ENCODE peak calls at places on chromosome 21, in five cellular contexts. One of them, this sample, is unnamed.

GRCh38 chr21:42063206-42063577 is 7.9 kb upstream of the UMODL1 start:
- DNase-seq in IMR-90: no peak
- DNase-seq in astrocyte: no peak
- DNase-seq in choroid plexus epithelial cell: no peak
- DNase-seq in adrenal gland: no peak
- DNase-seq in this sample: no peak

GRCh38 chr21:38849776-38850175 is 44.0 kb downstream of the ETS2 start:
- DNase-seq in IMR-90: no peak
- DNase-seq in astrocyte: no peak
- DNase-seq in choroid plexus epithelial cell: peak
- DNase-seq in adrenal gland: no peak
- DNase-seq in this sample: no peak

GRCh38 chr21:15539376-15539775 is 190.4 kb upstream of the USP25 start:
- DNase-seq in IMR-90: no peak
- DNase-seq in astrocyte: no peak
- DNase-seq in choroid plexus epithelial cell: peak
- DNase-seq in adrenal gland: no peak
- DNase-seq in this sample: no peak

GRCh38 chr21:43777953-43778352 is 1.8 kb upstream of the CSTB start:
- DNase-seq in IMR-90: no peak
- DNase-seq in astrocyte: no peak
- DNase-seq in choroid plexus epithelial cell: no peak
- DNase-seq in adrenal gland: no peak
- DNase-seq in this sample: no peak

GRCh38 chr21:34913786-34914185 is 135.3 kb downstream of the RUNX1 start:
- DNase-seq in IMR-90: peak
- DNase-seq in astrocyte: no peak
- DNase-seq in choroid plexus epithelial cell: no peak
- DNase-seq in adrenal gland: no peak
- DNase-seq in this sample: no peak

GRCh38 chr21:24280591-24280990 is 1326.7 kb downstream of the MRPL39 start:
- DNase-seq in IMR-90: peak
- DNase-seq in astrocyte: no peak
- DNase-seq in choroid plexus epithelial cell: no peak
- DNase-seq in adrenal gland: no peak
- DNase-seq in this sample: no peak

GRCh38 chr21:33019885-33020557 is 5.7 kb upstream of the OLIG2 start:
- DNase-seq in IMR-90: no peak
- DNase-seq in astrocyte: no peak
- DNase-seq in choroid plexus epithelial cell: no peak
- DNase-seq in adrenal gland: no peak
- DNase-seq in this sample: no peak

GRCh38 chr21:42233067-42233981 is 14.4 kb downstream of the ABCG1 start:
- DNase-seq in IMR-90: peak
- DNase-seq in astrocyte: no peak
- DNase-seq in choroid plexus epithelial cell: peak
- DNase-seq in adrenal gland: peak
- DNase-seq in this sample: no peak

GRCh38 chr21:31142600-31142999 is 104.3 kb upstream of the KRTAP19-8 start:
- DNase-seq in IMR-90: no peak
- DNase-seq in astrocyte: no peak
- DNase-seq in choroid plexus epithelial cell: no peak
- DNase-seq in adrenal gland: no peak
- DNase-seq in this sample: no peak

GRCh38 chr21:31491617-31492016 is 147.6 kb upstream of the TIAM1 start:
- DNase-seq in IMR-90: no peak
- DNase-seq in astrocyte: no peak
- DNase-seq in choroid plexus epithelial cell: no peak
- DNase-seq in adrenal gland: no peak
- DNase-seq in this sample: no peak

GRCh38 chr21:28127390-28127789 is 865.3 kb downstream of the LTN1 start:
- DNase-seq in IMR-90: peak
- DNase-seq in astrocyte: peak
- DNase-seq in choroid plexus epithelial cell: no peak
- DNase-seq in adrenal gland: no peak
- DNase-seq in this sample: no peak

GRCh38 chr21:24204641-24205040 is 1402.6 kb downstream of the MRPL39 start:
- DNase-seq in IMR-90: no peak
- DNase-seq in astrocyte: no peak
- DNase-seq in choroid plexus epithelial cell: no peak
- DNase-seq in adrenal gland: no peak
- DNase-seq in this sample: no peak

GRCh38 chr21:42189860-42190491 is 29.0 kb upstream of the ABCG1 start:
- DNase-seq in IMR-90: no peak
- DNase-seq in astrocyte: no peak
- DNase-seq in choroid plexus epithelial cell: no peak
- DNase-seq in adrenal gland: no peak
- DNase-seq in this sample: no peak

GRCh38 chr21:42478504-42478903 is 17.5 kb downstream of the RSPH1 start:
- DNase-seq in IMR-90: no peak
- DNase-seq in astrocyte: no peak
- DNase-seq in choroid plexus epithelial cell: no peak
- DNase-seq in adrenal gland: no peak
- DNase-seq in this sample: no peak

GRCh38 chr21:46324390-46325072 is 575 bp downstream of the PCNT start:
- DNase-seq in IMR-90: peak
- DNase-seq in astrocyte: peak
- DNase-seq in choroid plexus epithelial cell: peak
- DNase-seq in adrenal gland: peak
- DNase-seq in this sample: peak

GRCh38 chr21:46323227-46323709 is 402 bp downstream of the C21orf58 start:
- DNase-seq in IMR-90: no peak
- DNase-seq in astrocyte: no peak
- DNase-seq in choroid plexus epithelial cell: peak
- DNase-seq in adrenal gland: no peak
- DNase-seq in this sample: no peak

GRCh38 chr21:46323710-46324389 is at the start of the genes C21orf58 and PCNT:
- DNase-seq in IMR-90: peak
- DNase-seq in astrocyte: peak
- DNase-seq in choroid plexus epithelial cell: peak
- DNase-seq in adrenal gland: peak
- DNase-seq in this sample: peak

GRCh38 chr21:46326110-46326703 is 2.3 kb downstream of the PCNT start:
- DNase-seq in IMR-90: no peak
- DNase-seq in astrocyte: no peak
- DNase-seq in choroid plexus epithelial cell: no peak
- DNase-seq in adrenal gland: no peak
- DNase-seq in this sample: no peak

GRCh38 chr21:46325073-46325912 is 1.3 kb downstream of the PCNT start:
- DNase-seq in IMR-90: peak
- DNase-seq in astrocyte: peak
- DNase-seq in choroid plexus epithelial cell: peak
- DNase-seq in adrenal gland: peak
- DNase-seq in this sample: peak
- TF ChIP-seq CTCF in IMR-90: peak
- TF ChIP-seq CTCF in astrocyte: no peak
- TF ChIP-seq CTCF in choroid plexus epithelial cell: peak
- TF ChIP-seq CTCF in adrenal gland: no peak
- TF ChIP-seq CTCF in this sample: peak

GRCh38 chr21:29298348-29299045 is at the start of gene BACH1:
- DNase-seq in IMR-90: peak
- DNase-seq in astrocyte: peak
- DNase-seq in choroid plexus epithelial cell: peak
- DNase-seq in adrenal gland: peak
- DNase-seq in this sample: peak
- TF ChIP-seq CTCF in IMR-90: peak
- TF ChIP-seq CTCF in astrocyte: no peak
- TF ChIP-seq CTCF in choroid plexus epithelial cell: peak
- TF ChIP-seq CTCF in adrenal gland: no peak
- TF ChIP-seq CTCF in this sample: peak

GRCh38 chr21:36701912-36702621 is 3.2 kb downstream of the SIM2 start:
- DNase-seq in IMR-90: peak
- DNase-seq in astrocyte: no peak
- DNase-seq in choroid plexus epithelial cell: no peak
- DNase-seq in adrenal gland: no peak
- DNase-seq in this sample: no peak
- TF ChIP-seq CTCF in IMR-90: no peak
- TF ChIP-seq CTCF in astrocyte: no peak
- TF ChIP-seq CTCF in choroid plexus epithelial cell: no peak
- TF ChIP-seq CTCF in adrenal gland: no peak
- TF ChIP-seq CTCF in this sample: no peak

DNA sequence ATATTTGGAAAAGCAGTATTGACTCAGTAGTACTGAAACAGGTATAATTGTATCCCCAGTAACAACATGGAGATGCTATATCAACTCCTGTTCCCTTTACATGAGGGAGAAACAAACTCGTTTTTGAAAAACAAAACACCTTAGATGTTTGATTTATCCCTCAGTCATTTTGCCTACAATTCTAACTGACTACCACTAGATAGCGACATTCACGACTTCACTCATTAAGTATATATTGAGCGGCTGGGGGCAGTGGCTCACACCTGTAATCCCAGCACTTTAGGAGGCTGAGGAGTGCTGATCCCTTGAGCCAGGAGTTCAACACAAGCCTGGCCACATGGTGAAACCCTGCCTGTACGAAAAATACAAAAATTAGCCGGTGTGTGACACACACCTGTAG is 83.3 kb downstream of the CYYR1 start:
- DNase-seq in IMR-90: no peak
- DNase-seq in astrocyte: no peak
- DNase-seq in choroid plexus epithelial cell: no peak
- DNase-seq in adrenal gland: no peak
- DNase-seq in this sample: no peak
- TF ChIP-seq CTCF in IMR-90: no peak
- TF ChIP-seq CTCF in astrocyte: no peak
- TF ChIP-seq CTCF in choroid plexus epithelial cell: no peak
- TF ChIP-seq CTCF in adrenal gland: no peak
- TF ChIP-seq CTCF in this sample: no peak

GRCh38 chr21:45011911-45012660 is 62.3 kb upstream of the ADARB1 start:
- DNase-seq in IMR-90: peak
- DNase-seq in astrocyte: peak
- DNase-seq in choroid plexus epithelial cell: peak
- DNase-seq in adrenal gland: peak
- DNase-seq in this sample: peak
- TF ChIP-seq CTCF in IMR-90: no peak
- TF ChIP-seq CTCF in astrocyte: peak
- TF ChIP-seq CTCF in choroid plexus epithelial cell: peak
- TF ChIP-seq CTCF in adrenal gland: no peak
- TF ChIP-seq CTCF in this sample: no peak

GRCh38 chr21:41008971-41009370 is 159.0 kb upstream of the BACE2 start:
- DNase-seq in IMR-90: no peak
- DNase-seq in astrocyte: no peak
- DNase-seq in choroid plexus epithelial cell: no peak
- DNase-seq in adrenal gland: no peak
- DNase-seq in this sample: no peak

GRCh38 chr21:41009398-41010177 is 158.4 kb upstream of the BACE2 start:
- DNase-seq in IMR-90: no peak
- DNase-seq in astrocyte: no peak
- DNase-seq in choroid plexus epithelial cell: no peak
- DNase-seq in adrenal gland: no peak
- DNase-seq in this sample: no peak

GRCh38 chr21:41010981-41011380 is 157.0 kb upstream of the BACE2 start:
- DNase-seq in IMR-90: no peak
- DNase-seq in astrocyte: no peak
- DNase-seq in choroid plexus epithelial cell: no peak
- DNase-seq in adrenal gland: no peak
- DNase-seq in this sample: no peak

GRCh38 chr21:41011968-41012367 is 156.0 kb upstream of the BACE2 start:
- DNase-seq in IMR-90: no peak
- DNase-seq in astrocyte: no peak
- DNase-seq in choroid plexus epithelial cell: no peak
- DNase-seq in adrenal gland: no peak
- DNase-seq in this sample: no peak

DNA sequence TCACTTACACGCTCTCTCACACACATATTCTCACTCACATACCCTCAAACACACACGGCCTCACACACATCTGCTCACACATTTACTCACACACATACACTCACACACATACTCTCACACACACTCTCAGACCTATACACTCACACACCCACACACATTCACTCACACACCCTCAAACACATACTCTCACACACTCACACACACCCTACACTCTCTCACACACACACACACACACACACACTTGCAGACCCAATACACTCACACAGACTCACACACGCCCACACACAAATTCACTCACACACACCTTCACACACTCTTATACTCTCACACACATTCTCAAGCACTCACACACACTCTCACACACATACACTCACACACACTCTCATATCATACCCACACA is 155.5 kb upstream of the BACE2 start:
- DNase-seq in IMR-90: no peak
- DNase-seq in astrocyte: no peak
- DNase-seq in choroid plexus epithelial cell: no peak
- DNase-seq in adrenal gland: no peak
- DNase-seq in this sample: no peak
- TF ChIP-seq CTCF in IMR-90: no peak
- TF ChIP-seq CTCF in astrocyte: no peak
- TF ChIP-seq CTCF in choroid plexus epithelial cell: no peak
- TF ChIP-seq CTCF in adrenal gland: no peak
- TF ChIP-seq CTCF in this sample: no peak

DNA sequence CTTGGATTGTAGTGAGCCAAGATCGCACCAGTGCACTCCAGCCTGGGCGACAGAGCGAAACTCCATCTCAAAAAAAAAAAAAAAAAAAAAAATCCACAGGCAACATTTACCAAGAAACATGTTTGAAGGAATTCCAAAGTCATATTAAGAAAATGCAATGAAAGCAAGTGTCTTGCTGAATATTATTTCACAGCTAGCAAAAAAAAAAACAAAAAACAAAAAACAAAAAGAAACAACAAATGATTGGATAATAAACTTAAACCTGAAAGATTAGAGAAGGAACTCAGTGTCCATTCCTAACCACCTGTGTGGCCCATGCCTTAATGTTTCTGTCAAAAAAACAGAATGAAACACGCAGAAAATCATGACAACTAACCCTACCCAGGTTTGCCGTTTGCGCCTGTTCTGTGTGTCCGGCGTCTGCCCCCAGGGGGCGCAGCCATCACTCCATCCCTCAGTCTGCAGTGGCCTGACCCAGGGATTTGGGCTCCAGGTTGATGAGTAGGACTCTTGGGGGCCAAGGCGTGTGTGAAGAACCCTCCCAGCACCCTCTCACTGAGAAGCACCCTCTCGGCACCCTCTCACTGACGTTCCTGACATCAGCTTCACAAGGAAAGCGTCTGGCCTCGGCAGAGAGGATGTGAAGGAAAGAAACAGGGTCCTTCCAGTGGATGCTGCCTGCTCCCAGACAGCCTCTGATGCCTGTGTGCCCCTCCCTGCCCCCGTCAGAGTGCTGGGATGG is 19.2 kb upstream of the PTTG1IP start:
- DNase-seq in IMR-90: peak
- DNase-seq in astrocyte: no peak
- DNase-seq in choroid plexus epithelial cell: peak
- DNase-seq in adrenal gland: peak
- DNase-seq in this sample: no peak
- TF ChIP-seq CTCF in IMR-90: peak
- TF ChIP-seq CTCF in astrocyte: peak
- TF ChIP-seq CTCF in choroid plexus epithelial cell: peak
- TF ChIP-seq CTCF in adrenal gland: peak
- TF ChIP-seq CTCF in this sample: peak